ENCODE peak calls at places on chromosome 18, in seven cellular contexts. K is A549, T is breast epithelium, F is body of pancreas, A is GM12878, S is transverse colon, P is NB4. B is an unnamed sample.

GRCh38 chr18:76445741-76446232 is 49.3 kb downstream of the ZNF516 start:
- DNase-seq in A (no peak), T (no peak), S (no peak), K (no peak), F (no peak), P (no peak), B (no peak)

GRCh38 chr18:44128365-44128764 is 552.3 kb upstream of the SETBP1 start:
- DNase-seq in S (no peak), F (no peak), P (no peak), T (no peak), K (no peak), A (no peak), B (no peak)

GRCh38 chr18:75827781-75828274 is 400.3 kb upstream of the SMIM21 start:
- DNase-seq in T (no peak), S (no peak), A (no peak), F (no peak), K (no peak), P (no peak), B (no peak)

GRCh38 chr18:79975043-79975442 is 10.6 kb downstream of the HSBP1L1 start:
- DNase-seq in F (no peak), P (no peak), S (no peak), K (no peak), T (no peak), A (no peak), B (no peak)

GRCh38 chr18:3595282-3596273 is 145.6 kb downstream of the TGIF1 start:
- DNase-seq in F (peak; percentile 70), P (peak; percentile 78), A (peak; percentile 82), T (no peak), K (no peak), S (peak; percentile 44), B (peak; percentile 43)

GRCh38 chr18:46213295-46213694 is 109.1 kb downstream of the HAUS1 start:
- DNase-seq in A (no peak), K (peak; percentile 40), T (no peak), P (no peak), S (no peak), F (no peak), B (no peak)

GRCh38 chr18:48493856-48494255 is 45.0 kb upstream of the CTIF start:
- DNase-seq in K (no peak), T (no peak), F (no peak), P (no peak), S (no peak), A (no peak), B (no peak)

GRCh38 chr18:10304853-10305252 is 149.6 kb upstream of the APCDD1 start:
- DNase-seq in T (no peak), P (peak; percentile 54), S (no peak), F (peak; percentile 38), A (no peak), K (no peak), B (no peak)

GRCh38 chr18:78624646-78625279 is 354.9 kb upstream of the SALL3 start:
- DNase-seq in K (no peak), T (no peak), P (no peak), A (no peak), F (no peak), S (no peak), B (peak; percentile 21)

GRCh38 chr18:58004317-58004716 is 39.7 kb upstream of the NEDD4L start:
- DNase-seq in S (no peak), P (no peak), K (no peak), F (no peak), A (no peak), T (no peak), B (no peak)

GRCh38 chr18:54112356-54112755 is 112.1 kb downstream of the MBD2 start:
- DNase-seq in F (no peak), T (no peak), S (no peak), P (no peak), A (no peak), K (no peak), B (no peak)

GRCh38 chr18:39681061-39681460 is 2115.5 kb upstream of the CELF4 start:
- DNase-seq in S (no peak), F (no peak), A (no peak), P (no peak), K (no peak), T (no peak), B (no peak)

GRCh38 chr18:44569391-44570055 is 111.2 kb upstream of the SETBP1 start:
- DNase-seq in T (no peak), F (no peak), P (no peak), A (no peak), S (no peak), K (no peak), B (no peak)

GRCh38 chr18:73564073-73564472 is 583.6 kb downstream of the FBXO15 start:
- DNase-seq in P (peak; percentile 1), T (no peak), K (no peak), S (no peak), F (no peak), A (no peak), B (no peak)

GRCh38 chr18:3540805-3541548 is 91.0 kb downstream of the TGIF1 start:
- DNase-seq in A (no peak), T (no peak), S (peak; percentile 24), K (no peak), P (no peak), F (peak; percentile 23), B (no peak)

GRCh38 chr18:10530852-10531251 is 5.0 kb downstream of the NAPG start:
- DNase-seq in K (no peak), T (no peak), S (no peak), F (no peak), A (no peak), P (no peak), B (no peak)

DNA sequence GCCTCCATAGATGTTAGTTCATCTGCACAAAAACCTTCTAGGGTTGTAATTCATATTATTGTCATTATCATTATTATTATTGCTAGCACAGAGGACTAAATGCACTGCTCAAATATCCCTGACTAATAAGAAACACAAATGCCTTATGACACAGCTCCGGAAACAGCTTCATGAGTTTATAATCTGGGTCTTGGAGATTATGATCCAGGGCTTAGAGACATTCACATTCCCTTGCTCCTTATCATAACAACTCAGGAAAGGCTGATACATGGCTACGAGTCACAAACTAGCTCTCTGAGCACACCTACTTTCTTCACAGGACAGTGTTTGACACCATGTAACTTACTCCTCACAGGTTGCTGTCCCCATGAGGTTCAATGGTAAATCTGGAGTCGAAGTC is 102.2 kb upstream of the TTC39C start:
- DNase-seq in T (no peak), A (no peak), P (no peak), F (no peak), K (no peak), S (no peak), B (no peak)
- TF ChIP-seq POLR2A in T (no peak), A (no peak), P (no peak), F (no peak), K (no peak), S (no peak), B (no peak)

GRCh38 chr18:59899298-59900221 is at the start of gene PMAIP1:
- DNase-seq in F (peak; percentile 87), P (peak; percentile 88), T (peak; percentile 86), S (peak; percentile 92), A (no peak), K (peak; percentile 72), B (peak; percentile 89)
- TF ChIP-seq POLR2A in F (peak; percentile 90), P (peak; percentile 90), T (peak; percentile 56), S (peak; percentile 94), A (peak; percentile 100), K (peak; percentile 99), B (no peak)

GRCh38 chr18:2036136-2036535 is 535.2 kb downstream of the METTL4 start:
- DNase-seq in T (no peak), A (no peak), K (no peak), F (no peak), P (no peak), S (no peak), B (no peak)
- TF ChIP-seq POLR2A in T (no peak), A (no peak), K (no peak), F (no peak), P (no peak), S (no peak), B (no peak)

DNA sequence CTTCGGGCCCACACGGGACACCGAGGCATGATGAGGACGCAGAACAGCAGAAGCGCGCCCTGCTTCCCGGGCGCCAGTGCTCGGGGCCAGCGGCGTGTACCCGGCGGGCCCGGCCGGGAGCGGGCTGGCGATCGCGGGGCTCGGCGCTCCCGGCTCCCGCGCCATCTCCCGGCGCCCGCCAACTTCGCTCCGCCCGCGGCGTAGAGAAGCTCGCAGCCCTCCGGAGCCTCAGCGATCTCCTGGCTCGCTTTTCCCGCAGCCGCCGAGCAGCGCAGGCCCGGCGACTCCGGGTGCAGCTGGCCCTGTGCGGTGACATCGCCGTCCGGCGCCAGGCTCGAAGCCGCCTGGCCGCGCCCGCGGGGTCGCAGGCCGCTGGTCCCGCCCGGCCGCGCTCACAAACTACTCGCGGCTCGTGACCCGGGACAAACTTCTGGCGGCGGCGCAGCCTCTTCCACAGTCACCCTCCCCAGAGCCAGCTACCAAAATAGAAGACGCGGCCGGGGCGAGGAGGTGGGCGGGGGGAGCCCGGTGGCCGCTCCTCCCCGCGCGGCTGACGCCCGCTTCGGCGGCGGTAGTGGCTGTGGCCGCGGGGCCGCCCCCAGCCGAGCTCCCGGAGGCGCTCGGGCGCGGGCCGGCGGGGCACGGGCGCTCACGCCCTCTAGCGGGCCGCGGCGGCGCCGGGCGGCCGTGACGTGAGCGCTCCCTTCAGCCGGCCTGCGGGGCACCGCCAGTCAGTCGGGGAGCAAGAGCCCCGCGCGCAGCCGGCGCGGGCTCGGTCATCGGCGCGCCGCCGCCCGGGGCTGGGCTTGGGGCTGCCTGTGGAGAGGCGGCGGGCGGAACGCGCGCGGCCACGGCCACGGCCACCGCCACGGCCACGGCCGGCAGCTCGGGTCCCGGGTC is at the start of gene PTPRM:
- DNase-seq in T (peak; percentile 78), F (peak; percentile 88), A (no peak), K (peak; percentile 52), S (peak; percentile 72), P (peak; percentile 62), B (peak; percentile 82)
- TF ChIP-seq POLR2A in T (no peak), F (peak; percentile 73), A (no peak), K (peak; percentile 20), S (no peak), P (no peak), B (no peak)

GRCh38 chr18:34493566-34494358 is 216.3 kb upstream of the DTNA start:
- DNase-seq in T (peak; percentile 50), F (peak; percentile 62), A (no peak), P (no peak), K (no peak), S (no peak), B (no peak)
- TF ChIP-seq POLR2A in T (no peak), F (peak; percentile 29), A (no peak), P (no peak), K (no peak), S (no peak), B (no peak)

DNA sequence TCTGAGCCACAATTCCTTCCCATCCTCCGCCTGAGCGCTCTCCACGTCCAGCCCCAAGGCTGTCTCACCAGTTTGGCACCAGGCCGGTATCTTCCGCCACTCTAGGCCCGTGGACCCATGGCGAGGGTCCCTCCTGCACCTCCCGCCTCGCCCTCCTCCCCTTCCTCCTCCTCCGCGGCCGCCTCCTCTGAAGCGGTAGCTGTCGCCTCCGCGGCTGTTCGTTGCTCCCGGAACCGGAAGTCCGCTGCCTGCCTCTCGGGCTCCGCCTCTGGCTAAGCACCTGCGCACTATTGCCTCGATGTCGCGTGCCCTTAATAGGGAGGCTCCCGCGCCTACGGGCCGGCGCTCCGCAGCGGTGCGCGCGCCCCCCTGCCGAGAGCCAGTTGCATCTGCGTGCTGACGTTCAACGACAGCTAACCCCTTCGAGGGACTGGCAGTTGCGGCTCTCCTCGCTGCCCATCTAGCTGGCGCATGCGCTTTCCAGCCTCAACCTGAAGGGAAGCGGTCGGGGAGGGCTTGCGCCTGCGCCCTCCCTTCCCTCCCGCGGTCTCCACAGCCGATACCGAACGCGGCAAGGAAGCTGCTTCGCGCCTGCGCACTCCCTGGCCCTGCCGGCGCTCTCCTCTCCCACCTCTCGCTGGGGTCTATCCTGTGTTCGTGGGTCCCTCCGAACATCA is at the start of gene MBD1:
- DNase-seq in S (peak; percentile 97), P (peak; percentile 97), T (peak; percentile 94), F (peak; percentile 98), K (peak; percentile 84), A (peak; percentile 96), B (peak; percentile 96)
- TF ChIP-seq POLR2A in S (peak; percentile 96), P (peak; percentile 77), T (peak; percentile 81), F (peak; percentile 94), K (peak; percentile 87), A (no peak), B (no peak)

B was measured in stomach.